ENCODE peak calls at places on chromosomes 16 and 17, in six cellular contexts. A is activated naive CD4-positive, alpha-beta T cell treated with Interleukin-2 at 50 U/mL for 16 hours; E is BJ; R is NCI-H524; I is anterior cingulate cortex; L is hypothalamus. N is an unnamed sample.

GRCh38 chr16:71185366-71185765 is 45.2 kb downstream of the HYDIN start:
- DNase-seq in R (no peak), I (no peak), A (no peak), L (no peak), E (no peak), N (no peak)

GRCh38 chr17:39846205-39846604 is 17.9 kb downstream of the IKZF3 start:
- DNase-seq in E (no peak), R (no peak), L (no peak), A (no peak), I (no peak), N (no peak)

GRCh38 chr17:75661531-75661930 is 5.4 kb downstream of the RECQL5 start:
- DNase-seq in I (peak), R (no peak), E (no peak), A (no peak), L (peak), N (no peak)

GRCh38 chr16:56355221-56355620 is 70.1 kb downstream of the AMFR start:
- DNase-seq in A (no peak), I (no peak), E (no peak), R (no peak), L (no peak), N (peak)

GRCh38 chr17:66716236-66717026 is 118.5 kb upstream of the CACNG5 start:
- DNase-seq in L (no peak), A (no peak), E (no peak), I (peak), R (peak), N (peak)

GRCh38 chr17:80720624-80721577 is 176.3 kb downstream of the RPTOR start:
- DNase-seq in E (no peak), R (peak), A (peak), L (no peak), I (no peak), N (no peak)

GRCh38 chr17:82328141-82328993 is 5.2 kb downstream of the SECTM1 start:
- DNase-seq in E (no peak), R (no peak), A (no peak), L (no peak), I (no peak), N (no peak)

GRCh38 chr17:40854175-40854814 is 12.7 kb downstream of the KRT12 start:
- DNase-seq in R (no peak), I (no peak), E (peak), L (no peak), A (no peak), N (no peak)

GRCh38 chr17:79280010-79280409 is 205.4 kb downstream of the ENGASE start:
- DNase-seq in R (no peak), E (no peak), A (no peak), I (no peak), L (no peak), N (no peak)

N was measured in GM23338.